ENCODE peak calls at places on chromosomes 2 and 18, in ten cellular contexts. N is spleen, E is AG04450, V is aorta, R is neuronal stem cell, B is mammary epithelial cell, C is upper lobe of left lung, K is lower lobe of right lung, O is coronary artery, L is cardiac muscle cell. D is an unnamed sample.

GRCh38 chr2:97993926-97994325 is 1.8 kb downstream of the TMEM131 start:
- DNase-seq in N (no peak), L (no peak), B (no peak), V (no peak), K (no peak), E (no peak), R (no peak), C (no peak), O (no peak), D (no peak)

GRCh38 chr2:187117483-187117882 is 268.5 kb upstream of the ZSWIM2 start:
- DNase-seq in B (no peak), L (no peak), N (no peak), O (no peak), V (no peak), C (no peak), K (no peak), E (no peak), R (peak; percentile 38), D (no peak)

GRCh38 chr18:3867768-3868445 is 417.9 kb downstream of the TGIF1 start:
- DNase-seq in C (no peak), E (no peak), O (no peak), N (no peak), K (no peak), R (no peak), L (no peak), B (no peak), V (no peak), D (no peak)

GRCh38 chr2:119429225-119430000 is 2.2 kb upstream of the TMEM37 start:
- DNase-seq in V (no peak), L (no peak), O (peak; percentile 60), N (no peak), C (no peak), B (no peak), E (no peak), R (no peak), K (no peak), D (no peak)

GRCh38 chr2:207528980-207529329 is 807 bp upstream of the CREB1 start:
- DNase-seq in L (no peak), N (no peak), K (no peak), E (no peak), B (peak; percentile 37), O (peak; percentile 80), C (no peak), R (no peak), V (no peak), D (no peak)

GRCh38 chr2:73850009-73850408 is 21.2 kb downstream of the STAMBP start:
- DNase-seq in B (no peak), R (no peak), E (no peak), V (no peak), O (no peak), K (no peak), N (no peak), L (no peak), C (no peak), D (no peak)

GRCh38 chr2:121766624-121767023 is 11.2 kb downstream of the TSN start:
- DNase-seq in V (no peak), N (no peak), L (no peak), E (no peak), O (no peak), R (no peak), B (no peak), K (no peak), C (no peak), D (no peak)

GRCh38 chr2:180677200-180677599 is 303.2 kb upstream of the UBE2E3 start:
- DNase-seq in R (no peak), E (no peak), O (no peak), V (no peak), L (no peak), C (no peak), K (no peak), B (peak; percentile 54), N (no peak), D (no peak)

GRCh38 chr2:16617282-16618266 is 48.1 kb downstream of the CYRIA start:
- DNase-seq in B (no peak), L (peak; percentile 51), E (no peak), O (no peak), N (no peak), K (peak; percentile 55), V (no peak), C (no peak), R (peak; percentile 21), D (no peak)

GRCh38 chr2:178506524-178506923 is 26.3 kb downstream of the PLEKHA3 start:
- DNase-seq in L (no peak), V (no peak), C (no peak), K (no peak), O (no peak), R (no peak), E (no peak), B (no peak), N (no peak), D (no peak)

GRCh38 chr2:47155091-47155876 is at the start of gene STPG4:
- DNase-seq in B (no peak), C (peak; percentile 69), N (peak; percentile 65), R (no peak), V (peak; percentile 76), E (no peak), O (no peak), L (no peak), K (no peak), D (no peak)
- H3K27ac ChIP-seq in B (no peak within 1 kb of the TSS), C (no peak within 1 kb of the TSS), N (peak within 1 kb of the TSS; percentile 14), R (peak within 1 kb of the TSS; percentile 26), V (no peak within 1 kb of the TSS), E (no peak within 1 kb of the TSS), O (no peak within 1 kb of the TSS), L (peak within 1 kb of the TSS; percentile 32), K (no peak within 1 kb of the TSS), D (no peak within 1 kb of the TSS)

GRCh38 chr2:71244302-71244660 is 17.4 kb upstream of the PAIP2B start:
- DNase-seq in K (no peak), L (no peak), E (no peak), N (no peak), V (no peak), R (no peak), C (no peak), O (no peak), B (no peak), D (no peak)

GRCh38 chr2:71243548-71244301 is 16.8 kb upstream of the PAIP2B start:
- DNase-seq in B (no peak), R (no peak), O (no peak), N (no peak), L (peak; percentile 89), V (no peak), C (no peak), K (no peak), E (no peak), D (no peak)

GRCh38 chr2:71235930-71236587 is 9.2 kb upstream of the PAIP2B start:
- DNase-seq in N (no peak), O (no peak), C (no peak), E (no peak), K (no peak), B (no peak), L (no peak), V (no peak), R (peak; percentile 23), D (no peak)

GRCh38 chr2:71238089-71238488 is 11.2 kb upstream of the PAIP2B start:
- DNase-seq in O (no peak), N (no peak), R (no peak), E (no peak), K (no peak), B (no peak), C (no peak), L (no peak), V (no peak), D (no peak)

DNA sequence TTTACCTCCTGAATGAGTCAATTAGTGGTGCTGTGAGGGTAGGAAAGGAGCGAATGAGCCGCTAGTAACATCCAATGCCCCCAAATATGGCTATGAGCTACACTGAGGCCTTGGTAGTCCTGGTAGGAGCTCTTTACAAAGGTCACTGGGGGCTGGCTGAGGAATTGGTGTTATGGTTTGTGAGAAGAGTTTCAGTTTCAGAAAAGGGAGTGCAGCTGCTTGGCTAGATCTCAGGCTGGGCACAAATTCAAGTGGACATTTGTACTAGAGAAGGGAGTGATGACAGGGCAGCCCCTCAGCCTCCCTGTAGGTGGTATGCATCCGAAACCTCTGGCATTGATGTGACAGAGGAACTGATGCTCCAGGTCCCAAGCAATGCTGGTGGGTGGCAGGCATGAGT is 13.9 kb upstream of the PAIP2B start:
- DNase-seq in N (no peak), V (no peak), O (no peak), K (no peak), B (no peak), R (no peak), C (no peak), E (no peak), L (no peak), D (no peak)
- H3K27ac ChIP-seq in N (peak overlapping the region; percentile 45), V (no peak overlapping the region), O (no peak overlapping the region), K (no peak overlapping the region), B (no peak overlapping the region), R (no peak overlapping the region), C (no peak overlapping the region), E (no peak overlapping the region), L (peak overlapping the region; percentile 18), D (no peak overlapping the region)

GRCh38 chr2:230757476-230757875 is 44.8 kb downstream of the CAB39 start:
- DNase-seq in N (no peak), K (no peak), E (no peak), L (no peak), B (no peak), C (no peak), O (no peak), R (no peak), V (no peak), D (no peak)

GRCh38 chr2:230761704-230762103 is 49.1 kb downstream of the CAB39 start:
- DNase-seq in R (no peak), E (no peak), V (no peak), C (no peak), L (no peak), K (no peak), O (no peak), B (no peak), N (no peak), D (no peak)

GRCh38 chr2:230758566-230759480 is 46.2 kb downstream of the CAB39 start:
- DNase-seq in E (peak; percentile 82), R (no peak), L (no peak), V (no peak), N (no peak), C (no peak), O (no peak), K (no peak), B (peak; percentile 74), D (no peak)

GRCh38 chr2:230762317-230762896 is 49.8 kb downstream of the CAB39 start:
- DNase-seq in V (no peak), L (peak; percentile 21), R (peak; percentile 6), K (no peak), E (no peak), C (no peak), N (no peak), O (no peak), B (peak; percentile 28), D (no peak)

GRCh38 chr2:230759481-230760191 is 47.0 kb downstream of the CAB39 start:
- DNase-seq in C (peak; percentile 39), N (no peak), L (no peak), V (no peak), B (no peak), O (no peak), K (no peak), R (no peak), E (no peak), D (no peak)
- H3K27ac ChIP-seq in C (no peak overlapping the region), N (peak overlapping the region; percentile 81), L (no peak overlapping the region), V (no peak overlapping the region), B (no peak overlapping the region), O (no peak overlapping the region), K (no peak overlapping the region), R (no peak overlapping the region), E (no peak overlapping the region), D (no peak overlapping the region)

DNA sequence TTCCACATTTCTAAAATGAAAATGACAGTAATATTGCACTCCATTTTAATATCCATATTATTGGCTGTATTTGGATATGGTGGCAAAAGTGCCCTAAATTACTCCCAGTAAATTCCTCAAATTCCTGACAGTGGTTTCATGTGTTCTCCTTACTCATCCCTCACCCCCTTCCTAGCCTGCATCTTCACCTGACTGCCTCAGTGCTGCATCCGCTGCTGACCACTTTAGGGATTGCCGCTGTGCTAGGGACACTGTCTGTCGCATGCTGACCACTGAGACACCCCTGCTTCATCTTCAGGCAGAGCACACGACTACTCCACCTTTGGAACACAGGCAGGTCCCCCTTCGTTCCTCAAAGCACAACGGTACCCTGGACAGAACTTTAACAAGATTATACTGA is 32.6 kb downstream of the DSEL start:
- DNase-seq in B (no peak), L (no peak), N (no peak), E (no peak), R (no peak), O (no peak), C (no peak), V (no peak), K (no peak), D (no peak)
- H3K27ac ChIP-seq in B (no peak overlapping the region), L (no peak overlapping the region), N (no peak overlapping the region), E (no peak overlapping the region), R (no peak overlapping the region), O (no peak overlapping the region), C (no peak overlapping the region), V (no peak overlapping the region), K (no peak overlapping the region), D (no peak overlapping the region)

D was measured in suprapubic skin.